ENCODE peak calls at places on chromosome 3, in eight cellular contexts. W is left ventricle myocardium inferior; Z is dorsolateral prefrontal cortex; S is body of pancreas; A is Peyer's patch; F is CD8-positive, alpha-beta T cell; D is Karpas-422; G is RWPE1. K is an unnamed sample.

GRCh38 chr3:182983811-182984210 is 3.5 kb upstream of the DCUN1D1 start:
- DNase-seq in W (no peak), Z (no peak), S (no peak), A (no peak), F (no peak), D (no peak), G (no peak), K (no peak)

GRCh38 chr3:172138792-172139507 is 99.6 kb downstream of the FNDC3B start:
- DNase-seq in W (no peak), Z (no peak), S (peak; percentile 67), A (no peak), F (no peak), D (no peak), G (no peak), K (peak; percentile 53)

GRCh38 chr3:102415553-102415952 is 19.3 kb upstream of the ZPLD1 start:
- DNase-seq in W (no peak), Z (no peak), S (no peak), A (no peak), F (no peak), D (no peak), G (no peak), K (no peak)

GRCh38 chr3:45986303-45986982 is 9.2 kb downstream of the FYCO1 start:
- DNase-seq in W (peak; percentile 57), Z (no peak), S (peak; percentile 79), A (no peak), F (no peak), D (no peak), G (peak; percentile 46), K (peak; percentile 90)

GRCh38 chr3:14537590-14538450 is 2.3 kb downstream of the GRIP2 start:
- DNase-seq in W (peak; percentile 56), Z (no peak), S (no peak), A (no peak), F (no peak), D (peak; percentile 72), G (peak; percentile 23), K (no peak)

GRCh38 chr3:86867990-86868389 is 123.0 kb downstream of the VGLL3 start:
- DNase-seq in W (no peak), Z (no peak), S (no peak), A (no peak), F (no peak), D (no peak), G (no peak), K (no peak)

GRCh38 chr3:101935081-101935480 is 85.8 kb downstream of the NFKBIZ start:
- DNase-seq in W (no peak), Z (no peak), S (no peak), A (no peak), F (no peak), D (no peak), G (no peak), K (no peak)

GRCh38 chr3:152969557-152970300 is 134.8 kb downstream of the P2RY1 start:
- DNase-seq in W (no peak), Z (no peak), S (no peak), A (no peak), F (no peak), D (no peak), G (peak; percentile 55), K (no peak)

GRCh38 chr3:124660606-124661005 is 69.6 kb upstream of the UMPS start:
- DNase-seq in W (no peak), Z (no peak), S (no peak), A (no peak), F (no peak), D (no peak), G (no peak), K (no peak)

GRCh38 chr3:60754617-60755016 is 496.6 kb downstream of the FHIT start:
- DNase-seq in W (no peak), Z (no peak), S (no peak), A (no peak), F (no peak), D (no peak), G (no peak), K (no peak)

GRCh38 chr3:24270204-24270671 is 224.4 kb downstream of the THRB start:
- DNase-seq in W (no peak), Z (no peak), S (no peak), A (no peak), F (no peak), D (no peak), G (no peak), K (no peak)

GRCh38 chr3:129556890-129557736 is 14.1 kb downstream of the H1-8 start:
- DNase-seq in W (peak; percentile 49), Z (no peak), S (no peak), A (no peak), F (no peak), D (no peak), G (no peak), K (no peak)

GRCh38 chr3:111906667-111907066 is 47.6 kb downstream of the PHLDB2 start:
- DNase-seq in W (no peak), Z (no peak), S (no peak), A (no peak), F (no peak), D (peak; percentile 52), G (no peak), K (no peak)

GRCh38 chr3:170442945-170443344 is 24.3 kb downstream of the CLDN11 start:
- DNase-seq in W (no peak), Z (no peak), S (no peak), A (no peak), F (no peak), D (no peak), G (no peak), K (no peak)

GRCh38 chr3:52520716-52521487 is 12.8 kb downstream of the NT5DC2 start:
- DNase-seq in W (no peak), Z (no peak), S (no peak), A (no peak), F (no peak), D (no peak), G (no peak), K (no peak)

GRCh38 chr3:97694876-97695275 is 69.7 kb upstream of the ARL6 start:
- DNase-seq in W (no peak), Z (no peak), S (no peak), A (no peak), F (no peak), D (no peak), G (peak; percentile 1), K (no peak)

GRCh38 chr3:122577409-122578028 is at the start of gene PARP15:
- DNase-seq in W (no peak), Z (no peak), S (no peak), A (peak; percentile 61), F (peak; percentile 58), D (peak; percentile 75), G (no peak), K (peak; percentile 60)

GRCh38 chr3:51642462-51642861 is 28.6 kb upstream of the TEX264 start:
- DNase-seq in W (no peak), Z (no peak), S (no peak), A (no peak), F (no peak), D (peak; percentile 61), G (no peak), K (no peak)

GRCh38 chr3:15601046-15601398 is 347 bp downstream of the HACL1 start:
- DNase-seq in W (no peak), Z (no peak), S (no peak), A (no peak), F (no peak), D (no peak), G (peak; percentile 4), K (no peak)

GRCh38 chr3:81726132-81726531 is 35.3 kb downstream of the GBE1 start:
- DNase-seq in W (no peak), Z (no peak), S (no peak), A (no peak), F (no peak), D (no peak), G (no peak), K (no peak)

GRCh38 chr3:73188707-73189106 is 127.2 kb downstream of the EBLN2 start:
- DNase-seq in W (no peak), Z (no peak), S (no peak), A (no peak), F (no peak), D (no peak), G (no peak), K (no peak)

GRCh38 chr3:108661699-108662098 is 72.2 kb downstream of the DZIP3 start:
- DNase-seq in W (no peak), Z (no peak), S (no peak), A (no peak), F (no peak), D (no peak), G (no peak), K (no peak)

GRCh38 chr3:3923619-3924018 is 124.4 kb downstream of the LRRN1 start:
- DNase-seq in W (no peak), Z (no peak), S (no peak), A (no peak), F (no peak), D (no peak), G (no peak), K (no peak)

DNA sequence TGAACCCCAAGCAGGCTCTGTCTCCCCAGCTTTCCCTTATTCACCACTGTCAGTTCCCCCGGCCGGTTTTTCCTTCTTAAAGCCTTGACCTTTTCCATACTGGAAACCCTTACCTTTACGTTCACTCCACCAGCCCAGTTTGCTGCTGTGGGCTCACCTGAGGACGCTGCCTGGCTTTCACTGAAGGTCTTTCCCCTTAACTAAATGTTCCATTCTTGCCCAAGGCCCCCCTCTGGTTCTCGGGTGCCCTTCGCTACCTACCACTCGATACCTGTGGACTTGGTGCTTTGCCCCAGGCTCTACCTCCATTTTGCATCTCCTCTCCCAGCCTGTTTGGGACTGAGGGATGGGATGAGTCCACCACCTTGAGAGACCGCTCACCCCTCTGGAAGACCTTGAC is 851 bp downstream of the AP2M1 start:
- DNase-seq in W (no peak), Z (no peak), S (no peak), A (no peak), F (no peak), D (peak; percentile 64), G (no peak), K (no peak)
- H3K27ac ChIP-seq in W (peak overlapping the region; percentile 95), Z (peak overlapping the region; percentile 97), S (peak overlapping the region; percentile 84), A (peak overlapping the region; percentile 95), F (peak overlapping the region; percentile 71), D (no peak overlapping the region), G (peak overlapping the region; percentile 94), K (peak overlapping the region; percentile 86)

GRCh38 chr3:13015286-13016082 is 57.7 kb downstream of the IQSEC1 start:
- DNase-seq in W (no peak), Z (no peak), S (no peak), A (peak; percentile 81), F (peak; percentile 72), D (no peak), G (no peak), K (peak; percentile 74)
- H3K27ac ChIP-seq in W (peak overlapping the region; percentile 82), Z (no peak overlapping the region), S (peak overlapping the region; percentile 66), A (peak overlapping the region; percentile 95), F (peak overlapping the region; percentile 89), D (no peak overlapping the region), G (no peak overlapping the region), K (peak overlapping the region; percentile 81)

DNA sequence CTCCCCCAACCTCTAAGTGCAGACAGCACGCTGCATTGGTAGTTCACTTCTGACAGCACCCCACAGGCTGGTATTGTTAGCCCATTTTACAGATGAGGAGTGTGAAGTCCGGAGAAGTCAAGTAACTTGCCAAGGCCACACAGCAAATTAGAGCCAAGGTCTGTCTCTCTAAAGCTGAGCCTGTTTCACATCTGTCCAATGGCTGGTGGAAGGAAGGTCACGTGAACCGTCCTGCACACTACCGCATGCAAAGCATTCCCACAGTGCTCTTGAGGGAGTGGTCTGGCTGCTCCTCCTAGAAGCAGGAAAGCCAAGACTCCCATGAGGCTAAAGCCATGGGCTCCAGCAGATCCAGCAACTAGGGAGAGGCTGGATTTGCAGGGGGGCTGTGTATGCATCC is 50.0 kb downstream of the MGLL start:
- DNase-seq in W (no peak), Z (no peak), S (no peak), A (no peak), F (no peak), D (peak; percentile 46), G (no peak), K (peak; percentile 4)
- H3K27ac ChIP-seq in W (peak overlapping the region; percentile 77), Z (no peak overlapping the region), S (no peak overlapping the region), A (no peak overlapping the region), F (no peak overlapping the region), D (no peak overlapping the region), G (no peak overlapping the region), K (no peak overlapping the region)

GRCh38 chr3:48663489-48664312 is 1.0 kb upstream of the CELSR3 start:
- DNase-seq in W (peak; percentile 86), Z (peak; percentile 98), S (peak; percentile 83), A (peak; percentile 90), F (peak; percentile 86), D (no peak), G (peak; percentile 97), K (peak; percentile 87)
- H3K27ac ChIP-seq in W (peak overlapping the region; percentile 81), Z (peak overlapping the region; percentile 86), S (peak overlapping the region; percentile 54), A (peak overlapping the region; percentile 49), F (peak overlapping the region; percentile 30), D (no peak overlapping the region), G (peak overlapping the region; percentile 95), K (no peak overlapping the region)

K was measured in right lobe of liver.